ENCODE peak calls at places on chromosomes 1 and 21, in ten cellular contexts. One of them, this sample, is unnamed.

GRCh38 chr1:67811816-67812215 is 21.5 kb downstream of the GNG12 start:
- DNase-seq in kidney: no peak
- DNase-seq in uterus: no peak
- DNase-seq in brain microvascular endothelial cell: no peak
- DNase-seq in left lung: no peak
- DNase-seq in heart left ventricle: no peak
- DNase-seq in thoracic aorta: no peak
- DNase-seq in cardiac muscle cell: no peak
- DNase-seq in tibial artery: no peak
- DNase-seq in cardiac fibroblast: peak
- DNase-seq in this sample: no peak

GRCh38 chr1:101283443-101283842 is 46.6 kb downstream of the S1PR1 start:
- DNase-seq in kidney: no peak
- DNase-seq in uterus: no peak
- DNase-seq in brain microvascular endothelial cell: no peak
- DNase-seq in left lung: no peak
- DNase-seq in heart left ventricle: no peak
- DNase-seq in thoracic aorta: no peak
- DNase-seq in cardiac muscle cell: no peak
- DNase-seq in tibial artery: no peak
- DNase-seq in cardiac fibroblast: no peak
- DNase-seq in this sample: no peak

GRCh38 chr1:33147997-33148314 is 33.9 kb downstream of the TRIM62 start:
- DNase-seq in kidney: no peak
- DNase-seq in uterus: no peak
- DNase-seq in brain microvascular endothelial cell: peak
- DNase-seq in left lung: no peak
- DNase-seq in heart left ventricle: no peak
- DNase-seq in thoracic aorta: no peak
- DNase-seq in cardiac muscle cell: no peak
- DNase-seq in tibial artery: no peak
- DNase-seq in cardiac fibroblast: peak
- DNase-seq in this sample: no peak

GRCh38 chr21:24045775-24046215 is 1561.5 kb downstream of the MRPL39 start:
- DNase-seq in kidney: peak
- DNase-seq in uterus: peak
- DNase-seq in brain microvascular endothelial cell: peak
- DNase-seq in left lung: peak
- DNase-seq in heart left ventricle: peak
- DNase-seq in thoracic aorta: peak
- DNase-seq in cardiac muscle cell: peak
- DNase-seq in tibial artery: peak
- DNase-seq in cardiac fibroblast: peak
- DNase-seq in this sample: no peak

GRCh38 chr1:243421784-243422183 is 165.9 kb downstream of the SDCCAG8 start:
- DNase-seq in kidney: no peak
- DNase-seq in uterus: peak
- DNase-seq in brain microvascular endothelial cell: peak
- DNase-seq in left lung: peak
- DNase-seq in heart left ventricle: peak
- DNase-seq in thoracic aorta: no peak
- DNase-seq in cardiac muscle cell: peak
- DNase-seq in tibial artery: no peak
- DNase-seq in cardiac fibroblast: peak
- DNase-seq in this sample: no peak

GRCh38 chr1:81432089-81432488 is 368.6 kb upstream of the ADGRL2 start:
- DNase-seq in kidney: no peak
- DNase-seq in uterus: no peak
- DNase-seq in brain microvascular endothelial cell: no peak
- DNase-seq in left lung: no peak
- DNase-seq in heart left ventricle: no peak
- DNase-seq in thoracic aorta: no peak
- DNase-seq in cardiac muscle cell: no peak
- DNase-seq in tibial artery: no peak
- DNase-seq in cardiac fibroblast: no peak
- DNase-seq in this sample: no peak

GRCh38 chr1:215056584-215056983 is 26.0 kb upstream of the KCNK2 start:
- DNase-seq in kidney: no peak
- DNase-seq in uterus: no peak
- DNase-seq in brain microvascular endothelial cell: peak
- DNase-seq in left lung: no peak
- DNase-seq in heart left ventricle: no peak
- DNase-seq in thoracic aorta: no peak
- DNase-seq in cardiac muscle cell: no peak
- DNase-seq in tibial artery: no peak
- DNase-seq in cardiac fibroblast: peak
- DNase-seq in this sample: no peak

GRCh38 chr1:229167356-229167755 is 103.6 kb upstream of the RAB4A start:
- DNase-seq in kidney: no peak
- DNase-seq in uterus: no peak
- DNase-seq in brain microvascular endothelial cell: no peak
- DNase-seq in left lung: no peak
- DNase-seq in heart left ventricle: no peak
- DNase-seq in thoracic aorta: no peak
- DNase-seq in cardiac muscle cell: no peak
- DNase-seq in tibial artery: no peak
- DNase-seq in cardiac fibroblast: no peak
- DNase-seq in this sample: no peak

GRCh38 chr1:109242387-109242786 is 7.0 kb upstream of the CELSR2 start:
- DNase-seq in kidney: no peak
- DNase-seq in uterus: peak
- DNase-seq in brain microvascular endothelial cell: no peak
- DNase-seq in left lung: no peak
- DNase-seq in heart left ventricle: no peak
- DNase-seq in thoracic aorta: no peak
- DNase-seq in cardiac muscle cell: no peak
- DNase-seq in tibial artery: no peak
- DNase-seq in cardiac fibroblast: peak
- DNase-seq in this sample: no peak

GRCh38 chr1:147627435-147628110 is 42.8 kb downstream of the ACP6 start:
- DNase-seq in kidney: no peak
- DNase-seq in uterus: peak
- DNase-seq in brain microvascular endothelial cell: peak
- DNase-seq in left lung: peak
- DNase-seq in heart left ventricle: peak
- DNase-seq in thoracic aorta: no peak
- DNase-seq in cardiac muscle cell: peak
- DNase-seq in tibial artery: peak
- DNase-seq in cardiac fibroblast: peak
- DNase-seq in this sample: no peak

GRCh38 chr21:43352568-43353281 is 74.2 kb downstream of the SIK1 start:
- DNase-seq in kidney: no peak
- DNase-seq in uterus: no peak
- DNase-seq in brain microvascular endothelial cell: no peak
- DNase-seq in left lung: no peak
- DNase-seq in heart left ventricle: no peak
- DNase-seq in thoracic aorta: no peak
- DNase-seq in cardiac muscle cell: no peak
- DNase-seq in tibial artery: no peak
- DNase-seq in cardiac fibroblast: peak
- DNase-seq in this sample: no peak

GRCh38 chr21:28523367-28523766 is 469.3 kb downstream of the LTN1 start:
- DNase-seq in kidney: no peak
- DNase-seq in uterus: no peak
- DNase-seq in brain microvascular endothelial cell: no peak
- DNase-seq in left lung: no peak
- DNase-seq in heart left ventricle: no peak
- DNase-seq in thoracic aorta: no peak
- DNase-seq in cardiac muscle cell: no peak
- DNase-seq in tibial artery: no peak
- DNase-seq in cardiac fibroblast: peak
- DNase-seq in this sample: no peak

GRCh38 chr21:28518620-28519019 is 474.1 kb downstream of the LTN1 start:
- DNase-seq in kidney: no peak
- DNase-seq in uterus: no peak
- DNase-seq in brain microvascular endothelial cell: no peak
- DNase-seq in left lung: no peak
- DNase-seq in heart left ventricle: no peak
- DNase-seq in thoracic aorta: no peak
- DNase-seq in cardiac muscle cell: no peak
- DNase-seq in tibial artery: no peak
- DNase-seq in cardiac fibroblast: peak
- DNase-seq in this sample: no peak

GRCh38 chr21:28516996-28517592 is 475.6 kb downstream of the LTN1 start:
- DNase-seq in kidney: peak
- DNase-seq in uterus: peak
- DNase-seq in brain microvascular endothelial cell: peak
- DNase-seq in left lung: peak
- DNase-seq in heart left ventricle: peak
- DNase-seq in thoracic aorta: no peak
- DNase-seq in cardiac muscle cell: peak
- DNase-seq in tibial artery: peak
- DNase-seq in cardiac fibroblast: peak
- DNase-seq in this sample: peak

DNA sequence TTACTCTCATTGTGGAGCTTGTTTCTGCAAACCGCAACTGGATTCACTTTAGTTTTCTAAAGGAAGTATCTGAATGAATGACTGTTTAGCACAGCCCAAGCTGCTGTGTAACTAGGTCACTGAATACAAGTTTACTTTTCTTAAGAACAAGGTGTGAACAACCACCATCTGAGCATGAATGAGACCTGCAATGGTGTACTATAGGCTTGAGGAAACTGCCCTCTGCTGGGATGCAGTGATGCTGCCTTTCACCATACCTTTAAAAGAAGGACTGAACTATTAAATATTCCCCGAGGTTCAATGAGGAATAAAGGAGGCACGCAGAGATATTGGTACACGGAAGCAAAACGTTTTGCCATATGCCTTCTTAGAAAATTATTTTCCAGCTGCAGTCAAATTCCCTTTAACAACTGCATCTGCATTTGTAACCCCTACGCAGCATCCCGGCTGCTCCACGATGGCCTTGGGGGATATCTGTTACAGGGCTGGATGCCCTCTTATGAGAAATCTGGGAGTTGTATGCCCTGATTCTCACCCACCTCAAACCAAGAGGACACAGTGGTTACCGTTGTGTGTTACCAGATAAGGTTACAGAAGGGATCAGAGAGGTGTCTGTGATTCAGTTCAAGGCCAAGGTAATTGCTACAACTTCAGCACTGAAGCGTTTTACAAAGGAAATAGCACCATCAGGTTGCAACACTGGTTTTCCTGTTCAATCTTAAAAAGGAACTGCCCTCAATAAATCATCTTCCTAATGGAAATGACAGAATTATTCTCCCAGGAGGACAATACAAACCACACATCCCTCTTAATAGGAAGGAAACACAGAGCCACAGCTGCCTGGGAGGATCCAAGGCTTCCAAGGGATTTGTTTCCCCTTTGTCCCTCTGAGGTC is 470.5 kb downstream of the LTN1 start:
- DNase-seq in kidney: no peak
- DNase-seq in uterus: peak
- DNase-seq in brain microvascular endothelial cell: peak
- DNase-seq in left lung: no peak
- DNase-seq in heart left ventricle: no peak
- DNase-seq in thoracic aorta: no peak
- DNase-seq in cardiac muscle cell: peak
- DNase-seq in tibial artery: no peak
- DNase-seq in cardiac fibroblast: peak
- DNase-seq in this sample: no peak
- TF ChIP-seq CTCF in kidney: peak
- TF ChIP-seq CTCF in uterus: peak
- TF ChIP-seq CTCF in brain microvascular endothelial cell: peak
- TF ChIP-seq CTCF in left lung: no peak
- TF ChIP-seq CTCF in heart left ventricle: peak
- TF ChIP-seq CTCF in thoracic aorta: no peak
- TF ChIP-seq CTCF in cardiac muscle cell: peak
- TF ChIP-seq CTCF in tibial artery: peak
- TF ChIP-seq CTCF in cardiac fibroblast: peak
- TF ChIP-seq CTCF in this sample: peak

GRCh38 chr1:58035523-58035922 is 511.0 kb downstream of the OMA1 start:
- DNase-seq in kidney: no peak
- DNase-seq in uterus: no peak
- DNase-seq in brain microvascular endothelial cell: no peak
- DNase-seq in left lung: no peak
- DNase-seq in heart left ventricle: no peak
- DNase-seq in thoracic aorta: no peak
- DNase-seq in cardiac muscle cell: peak
- DNase-seq in tibial artery: no peak
- DNase-seq in cardiac fibroblast: peak
- DNase-seq in this sample: no peak
- TF ChIP-seq CTCF in kidney: no peak
- TF ChIP-seq CTCF in uterus: no peak
- TF ChIP-seq CTCF in brain microvascular endothelial cell: peak
- TF ChIP-seq CTCF in left lung: no peak
- TF ChIP-seq CTCF in heart left ventricle: no peak
- TF ChIP-seq CTCF in thoracic aorta: no peak
- TF ChIP-seq CTCF in cardiac muscle cell: peak
- TF ChIP-seq CTCF in tibial artery: no peak
- TF ChIP-seq CTCF in cardiac fibroblast: no peak
- TF ChIP-seq CTCF in this sample: no peak

GRCh38 chr1:177351361-177352108 is 180.8 kb downstream of the BRINP2 start:
- DNase-seq in kidney: peak
- DNase-seq in uterus: no peak
- DNase-seq in brain microvascular endothelial cell: no peak
- DNase-seq in left lung: peak
- DNase-seq in heart left ventricle: no peak
- DNase-seq in thoracic aorta: no peak
- DNase-seq in cardiac muscle cell: peak
- DNase-seq in tibial artery: peak
- DNase-seq in cardiac fibroblast: no peak
- DNase-seq in this sample: no peak

GRCh38 chr1:177354247-177354646 is 183.5 kb downstream of the BRINP2 start:
- DNase-seq in kidney: no peak
- DNase-seq in uterus: no peak
- DNase-seq in brain microvascular endothelial cell: no peak
- DNase-seq in left lung: no peak
- DNase-seq in heart left ventricle: no peak
- DNase-seq in thoracic aorta: no peak
- DNase-seq in cardiac muscle cell: no peak
- DNase-seq in tibial artery: no peak
- DNase-seq in cardiac fibroblast: no peak
- DNase-seq in this sample: no peak

GRCh38 chr1:177360791-177361190 is 190.0 kb downstream of the BRINP2 start:
- DNase-seq in kidney: no peak
- DNase-seq in uterus: no peak
- DNase-seq in brain microvascular endothelial cell: no peak
- DNase-seq in left lung: no peak
- DNase-seq in heart left ventricle: no peak
- DNase-seq in thoracic aorta: no peak
- DNase-seq in cardiac muscle cell: no peak
- DNase-seq in tibial artery: no peak
- DNase-seq in cardiac fibroblast: no peak
- DNase-seq in this sample: no peak

GRCh38 chr1:177355575-177355974 is 184.8 kb downstream of the BRINP2 start:
- DNase-seq in kidney: no peak
- DNase-seq in uterus: no peak
- DNase-seq in brain microvascular endothelial cell: peak
- DNase-seq in left lung: no peak
- DNase-seq in heart left ventricle: no peak
- DNase-seq in thoracic aorta: no peak
- DNase-seq in cardiac muscle cell: peak
- DNase-seq in tibial artery: no peak
- DNase-seq in cardiac fibroblast: peak
- DNase-seq in this sample: no peak
- TF ChIP-seq CTCF in kidney: peak
- TF ChIP-seq CTCF in uterus: no peak
- TF ChIP-seq CTCF in brain microvascular endothelial cell: peak
- TF ChIP-seq CTCF in left lung: no peak
- TF ChIP-seq CTCF in heart left ventricle: peak
- TF ChIP-seq CTCF in thoracic aorta: peak
- TF ChIP-seq CTCF in cardiac muscle cell: peak
- TF ChIP-seq CTCF in tibial artery: no peak
- TF ChIP-seq CTCF in cardiac fibroblast: peak
- TF ChIP-seq CTCF in this sample: no peak

GRCh38 chr21:14952916-14953315 is 111.9 kb downstream of the NRIP1 start:
- DNase-seq in kidney: no peak
- DNase-seq in uterus: no peak
- DNase-seq in brain microvascular endothelial cell: no peak
- DNase-seq in left lung: no peak
- DNase-seq in heart left ventricle: no peak
- DNase-seq in thoracic aorta: no peak
- DNase-seq in cardiac muscle cell: no peak
- DNase-seq in tibial artery: no peak
- DNase-seq in cardiac fibroblast: peak
- DNase-seq in this sample: no peak
- TF ChIP-seq CTCF in kidney: peak
- TF ChIP-seq CTCF in uterus: no peak
- TF ChIP-seq CTCF in brain microvascular endothelial cell: peak
- TF ChIP-seq CTCF in left lung: no peak
- TF ChIP-seq CTCF in heart left ventricle: no peak
- TF ChIP-seq CTCF in thoracic aorta: no peak
- TF ChIP-seq CTCF in cardiac muscle cell: peak
- TF ChIP-seq CTCF in tibial artery: no peak
- TF ChIP-seq CTCF in cardiac fibroblast: no peak
- TF ChIP-seq CTCF in this sample: no peak

This sample was measured in esophagus squamous epithelium.